ENCODE peak calls at places on chromosomes 11 and 22, in six cellular contexts. D is ovary, W is adrenal gland, J is H1, L is HCT116, T is A549. F is an unnamed sample.

GRCh38 chr11:3058753-3059664 is 1.8 kb upstream of the CARS1 start:
- DNase-seq in D (no peak), W (no peak), J (no peak), L (no peak), T (no peak), F (no peak)

GRCh38 chr11:85799142-85799541 is 11.8 kb downstream of the SYTL2 start:
- DNase-seq in D (no peak), W (no peak), J (no peak), L (no peak), T (no peak), F (no peak)

GRCh38 chr11:65637794-65638317 is at the start of gene SIPA1:
- DNase-seq in D (peak; percentile 88), W (peak; percentile 82), J (peak; percentile 94), L (peak; percentile 73), T (peak; percentile 58), F (peak; percentile 80)

GRCh38 chr22:45007247-45007945 is 2.4 kb downstream of the PHF21B start:
- DNase-seq in D (peak; percentile 73), W (peak; percentile 47), J (peak; percentile 88), L (no peak), T (peak; percentile 18), F (no peak)

GRCh38 chr11:94669032-94669431 is 99.1 kb upstream of the AMOTL1 start:
- DNase-seq in D (no peak), W (no peak), J (peak; percentile 30), L (no peak), T (no peak), F (no peak)

GRCh38 chr11:91630916-91631673 is 593.5 kb upstream of the FAT3 start:
- DNase-seq in D (no peak), W (no peak), J (no peak), L (no peak), T (no peak), F (no peak)

GRCh38 chr22:31461699-31462098 is 27.9 kb downstream of the EIF4ENIF1 start:
- DNase-seq in D (no peak), W (no peak), J (no peak), L (no peak), T (no peak), F (no peak)

GRCh38 chr11:47861762-47862161 is 13.6 kb upstream of the NUP160 start:
- DNase-seq in D (no peak), W (no peak), J (no peak), L (no peak), T (no peak), F (no peak)

GRCh38 chr22:31995807-31996206 is 47.3 kb upstream of the SLC5A1 start:
- DNase-seq in D (no peak), W (no peak), J (no peak), L (no peak), T (no peak), F (no peak)

GRCh38 chr11:78562398-78562797 is 12.3 kb downstream of the NARS2 start:
- DNase-seq in D (no peak), W (no peak), J (no peak), L (no peak), T (peak; percentile 9), F (no peak)

GRCh38 chr11:102346748-102347525 is at the start of gene BIRC2:
- DNase-seq in D (peak; percentile 98), W (peak; percentile 97), J (peak; percentile 98), L (peak; percentile 78), T (peak; percentile 36), F (peak; percentile 97)

DNA sequence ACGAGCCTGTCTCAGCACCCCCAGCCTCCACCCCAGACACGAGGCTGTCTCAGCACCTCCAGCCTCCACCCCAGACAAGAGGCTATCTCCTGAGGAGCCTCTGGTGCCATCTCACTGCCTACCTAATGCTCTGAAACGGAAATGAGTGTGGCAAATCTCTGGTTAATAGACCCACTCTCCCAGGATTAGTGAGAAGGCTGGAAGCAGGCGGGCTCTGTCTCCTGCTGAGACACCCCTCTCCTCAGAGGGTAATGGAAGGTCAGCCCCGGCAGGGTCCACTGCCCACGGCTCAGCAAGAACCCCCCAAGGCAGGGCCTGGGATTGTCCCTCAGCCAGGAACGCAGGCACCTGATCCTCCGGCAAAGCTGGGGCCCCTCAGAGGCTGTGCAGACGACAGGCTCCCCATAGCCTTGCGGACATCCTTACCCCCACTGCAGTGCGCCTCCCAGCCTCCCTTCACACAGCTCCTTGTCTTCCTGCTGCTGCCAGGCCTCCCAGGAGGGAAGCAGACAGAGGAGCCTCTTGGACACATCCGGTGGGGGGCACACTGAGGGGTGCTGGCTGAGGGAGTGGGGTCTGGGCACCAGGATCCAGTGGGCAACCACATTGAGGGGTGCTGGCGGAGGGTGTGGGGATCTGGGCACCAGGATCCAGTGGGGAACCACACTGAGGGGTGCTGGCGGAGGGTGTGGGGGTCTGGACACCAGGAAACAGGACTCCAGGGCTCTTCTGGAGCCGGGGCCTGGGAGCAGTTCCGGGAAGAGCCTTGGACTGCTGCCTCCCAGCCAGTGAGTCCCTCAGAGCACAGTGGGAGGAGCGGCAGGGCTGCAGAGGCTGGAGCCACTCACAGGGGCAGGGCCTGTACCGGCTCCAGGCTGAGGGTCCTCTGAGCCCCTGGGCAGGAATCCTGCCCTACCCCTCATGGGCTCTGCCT is 13.1 kb downstream of the CHID1 start:
- DNase-seq in D (no peak), W (no peak), J (no peak), L (no peak), T (no peak), F (no peak)
- TF ChIP-seq POLR2A in D (no peak), W (no peak), J (no peak), L (no peak), T (no peak), F (no peak)

DNA sequence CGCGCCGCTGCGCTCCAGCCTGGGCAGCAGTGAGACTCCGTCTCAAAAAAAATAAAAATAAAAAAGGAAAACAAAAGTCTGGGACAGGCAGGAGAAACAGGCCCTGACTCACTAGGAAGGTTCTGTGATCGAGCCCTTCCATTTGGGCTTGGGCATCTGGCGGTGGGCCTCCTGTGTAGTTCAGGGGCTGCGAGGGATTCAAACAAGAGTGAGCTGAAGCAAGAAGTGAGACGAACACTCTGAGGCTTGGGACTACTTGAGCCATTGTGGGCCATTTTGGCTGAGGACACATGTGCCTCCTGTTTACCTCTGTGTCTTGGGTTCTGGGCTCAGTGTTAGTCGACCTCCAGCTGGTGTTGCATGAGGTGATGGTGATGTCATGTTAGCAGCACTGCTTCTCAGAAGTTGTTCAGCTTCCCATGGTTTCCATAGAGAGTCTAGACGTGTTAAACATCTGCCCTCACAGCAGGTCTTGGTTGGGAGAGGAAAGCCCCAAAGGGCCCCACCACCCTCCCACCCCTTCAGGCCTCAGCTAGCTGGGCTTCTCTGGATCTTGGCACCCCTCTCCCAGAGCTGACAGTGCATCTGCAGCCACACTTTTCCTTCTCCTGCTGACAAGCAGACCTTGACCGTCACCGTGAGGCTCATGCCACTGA is 57.8 kb downstream of the MED15 start:
- DNase-seq in D (no peak), W (no peak), J (no peak), L (no peak), T (no peak), F (no peak)
- H3K27ac ChIP-seq in D (no peak overlapping the region), W (no peak overlapping the region), J (no peak overlapping the region), L (no peak overlapping the region), T (peak overlapping the region; percentile 31), F (no peak overlapping the region)

GRCh38 chr11:57777969-57778317 is 16.3 kb downstream of the CTNND1 start:
- DNase-seq in D (no peak), W (no peak), J (no peak), L (no peak), T (peak; percentile 41), F (peak; percentile 79)
- H3K4me1 ChIP-seq in D (peaks cover 50% of the 10 kb centered on the region), W (peaks cover 69% of the 10 kb centered on the region), J (peaks cover 36% of the 10 kb centered on the region), L (peaks cover 90% of the 10 kb centered on the region), T (peaks cover 92% of the 10 kb centered on the region), F (peaks cover 96% of the 10 kb centered on the region)

DNA sequence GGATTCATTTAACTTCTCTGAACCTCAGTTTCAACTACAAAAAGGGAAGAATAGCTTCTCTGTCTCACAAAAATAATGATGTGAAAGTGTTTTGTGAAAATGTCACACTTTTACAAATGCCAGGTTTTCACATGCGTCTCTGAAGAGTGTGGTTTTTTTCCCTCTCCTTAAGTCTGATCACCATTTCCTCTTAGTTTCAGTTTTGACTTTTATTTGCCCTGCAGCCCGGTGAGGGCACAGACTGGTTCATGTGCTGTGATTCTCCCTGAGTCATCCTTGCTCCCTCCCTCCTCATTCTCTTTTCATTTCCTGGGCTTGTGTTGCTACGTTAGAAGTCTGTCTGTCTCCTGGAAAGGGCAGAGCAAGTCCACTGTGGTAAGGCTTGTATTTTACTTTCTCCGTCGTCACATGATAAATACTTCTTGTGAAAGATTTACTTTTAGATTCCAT is 67.8 kb downstream of the BID start:
- DNase-seq in D (no peak), W (peak; percentile 71), J (no peak), L (peak; percentile 54), T (peak; percentile 75), F (peak; percentile 54)
- TF ChIP-seq POLR2A in D (no peak), W (peak; percentile 57), J (no peak), L (no peak), T (no peak), F (peak; percentile 37)

GRCh38 chr11:73333626-73334199 is 25.6 kb downstream of the ARHGEF17 start:
- DNase-seq in D (no peak), W (no peak), J (no peak), L (no peak), T (no peak), F (no peak)
- H3K27ac ChIP-seq in D (no peak overlapping the region), W (no peak overlapping the region), J (no peak overlapping the region), L (peak overlapping the region; percentile 38), T (peak overlapping the region; percentile 80), F (peak overlapping the region; percentile 61)

GRCh38 chr11:93278976-93279375 is 51.6 kb upstream of the DEUP1 start:
- DNase-seq in D (no peak), W (no peak), J (no peak), L (no peak), T (no peak), F (no peak)

GRCh38 chr11:93285430-93285829 is 45.1 kb upstream of the DEUP1 start:
- DNase-seq in D (no peak), W (no peak), J (no peak), L (no peak), T (no peak), F (no peak)

GRCh38 chr11:93279911-93280347 is 50.6 kb upstream of the DEUP1 start:
- DNase-seq in D (no peak), W (no peak), J (no peak), L (no peak), T (no peak), F (no peak)
- H3K4me1 ChIP-seq in D (no peaks in the 10 kb centered on the region), W (no peaks in the 10 kb centered on the region), J (no peaks in the 10 kb centered on the region), L (no peaks in the 10 kb centered on the region), T (no peaks in the 10 kb centered on the region), F (no peaks in the 10 kb centered on the region)

GRCh38 chr11:1026163-1026450 is 10.4 kb downstream of the MUC6 start:
- DNase-seq in D (no peak), W (no peak), J (no peak), L (no peak), T (no peak), F (no peak)

GRCh38 chr11:1025410-1026162 is 10.9 kb downstream of the MUC6 start:
- DNase-seq in D (no peak), W (no peak), J (no peak), L (no peak), T (no peak), F (no peak)

GRCh38 chr11:1027483-1028290 is 8.8 kb downstream of the MUC6 start:
- DNase-seq in D (no peak), W (no peak), J (no peak), L (no peak), T (no peak), F (no peak)

GRCh38 chr11:1028291-1028540 is 8.3 kb downstream of the MUC6 start:
- DNase-seq in D (no peak), W (no peak), J (no peak), L (no peak), T (no peak), F (no peak)

GRCh38 chr11:1026641-1027482 is 9.7 kb downstream of the MUC6 start:
- DNase-seq in D (no peak), W (no peak), J (no peak), L (no peak), T (no peak), F (no peak)
- TF ChIP-seq POLR2A in D (no peak), W (no peak), J (no peak), L (no peak), T (no peak), F (no peak)

GRCh38 chr11:101169944-101170343 is 40.3 kb upstream of the PGR start:
- DNase-seq in D (no peak), W (no peak), J (no peak), L (no peak), T (no peak), F (no peak)
- H3K27ac ChIP-seq in D (no peak overlapping the region), W (no peak overlapping the region), J (no peak overlapping the region), L (no peak overlapping the region), T (no peak overlapping the region), F (no peak overlapping the region)

F was measured in transverse colon.